ENCODE peak calls at places on chromosome 19, in four cellular contexts. One of them, this sample, is unnamed.

GRCh38 chr19:28137772-28138171 is 1075.2 kb downstream of the UQCRFS1 start:
- DNase-seq in HepG2: no peak
- DNase-seq in K562: no peak
- DNase-seq in GM12878: no peak
- DNase-seq in this sample: no peak

GRCh38 chr19:31975461-31975860 is 369.9 kb upstream of the ZNF507 start:
- DNase-seq in HepG2: no peak
- DNase-seq in GM12878: no peak
- DNase-seq in K562: no peak
- DNase-seq in this sample: no peak

GRCh38 chr19:32662186-32662585 is 12.8 kb downstream of the ANKRD27 start:
- DNase-seq in K562: no peak
- DNase-seq in GM12878: no peak
- DNase-seq in HepG2: no peak
- DNase-seq in this sample: no peak

GRCh38 chr19:48168689-48169088 is 1.5 kb downstream of the LIG1 start:
- DNase-seq in GM12878: no peak
- DNase-seq in HepG2: no peak
- DNase-seq in K562: no peak
- DNase-seq in this sample: no peak

GRCh38 chr19:55353803-55354697 is 469 bp downstream of the COX6B2 start:
- DNase-seq in K562: peak; percentile 82
- DNase-seq in HepG2: no peak
- DNase-seq in GM12878: no peak
- DNase-seq in this sample: peak; percentile 23

GRCh38 chr19:6730153-6730804 is 7.1 kb downstream of the GPR108 start:
- DNase-seq in HepG2: peak; percentile 96
- DNase-seq in GM12878: no peak
- DNase-seq in K562: peak; percentile 96
- DNase-seq in this sample: no peak

GRCh38 chr19:24086974-24087595 is at the start of gene ZNF254:
- DNase-seq in K562: peak; percentile 96
- DNase-seq in HepG2: no peak
- DNase-seq in GM12878: peak; percentile 87
- DNase-seq in this sample: no peak

GRCh38 chr19:38684078-38684861 is 36.8 kb downstream of the ACTN4 start:
- DNase-seq in GM12878: no peak
- DNase-seq in HepG2: no peak
- DNase-seq in K562: peak; percentile 66
- DNase-seq in this sample: peak; percentile 93

GRCh38 chr19:7515091-7515470 is 822 bp upstream of the ZNF358 start:
- DNase-seq in HepG2: no peak
- DNase-seq in GM12878: no peak
- DNase-seq in K562: no peak
- DNase-seq in this sample: no peak

GRCh38 chr19:8194528-8195275 is 14.5 kb upstream of the CERS4 start:
- DNase-seq in K562: peak; percentile 16
- DNase-seq in HepG2: no peak
- DNase-seq in GM12878: no peak
- DNase-seq in this sample: no peak

GRCh38 chr19:21593934-21594844 is 88.8 kb downstream of the ZNF429 start:
- DNase-seq in K562: peak; percentile 91
- DNase-seq in HepG2: no peak
- DNase-seq in GM12878: no peak
- DNase-seq in this sample: no peak

GRCh38 chr19:2949939-2950285 is 5.1 kb upstream of the ZNF77 start:
- DNase-seq in GM12878: no peak
- DNase-seq in K562: peak; percentile 98
- DNase-seq in HepG2: peak; percentile 62
- DNase-seq in this sample: no peak

GRCh38 chr19:35265126-35265995 is 3.4 kb upstream of the USF2 start:
- DNase-seq in GM12878: no peak
- DNase-seq in K562: no peak
- DNase-seq in HepG2: no peak
- DNase-seq in this sample: no peak

GRCh38 chr19:56142087-56142787 is 1.1 kb downstream of the ZNF444 start:
- DNase-seq in K562: no peak
- DNase-seq in GM12878: no peak
- DNase-seq in HepG2: peak; percentile 97
- DNase-seq in this sample: no peak

GRCh38 chr19:16040642-16041041 is 35.7 kb upstream of the TPM4 start:
- DNase-seq in HepG2: peak; percentile 49
- DNase-seq in K562: no peak
- DNase-seq in GM12878: no peak
- DNase-seq in this sample: no peak

GRCh38 chr19:4393947-4394590 is 6.3 kb downstream of the SH3GL1 start:
- DNase-seq in K562: no peak
- DNase-seq in GM12878: no peak
- DNase-seq in HepG2: no peak
- DNase-seq in this sample: no peak

GRCh38 chr19:10389863-10390262 is 9.5 kb upstream of the TYK2 start:
- DNase-seq in GM12878: no peak
- DNase-seq in K562: peak; percentile 45
- DNase-seq in HepG2: no peak
- DNase-seq in this sample: no peak

GRCh38 chr19:31378404-31378803 is 29.2 kb upstream of the TSHZ3 start:
- DNase-seq in GM12878: no peak
- DNase-seq in HepG2: peak; percentile 4
- DNase-seq in K562: peak; percentile 6
- DNase-seq in this sample: no peak

GRCh38 chr19:32453736-32454135 is 48.2 kb downstream of the DPY19L3 start:
- DNase-seq in HepG2: no peak
- DNase-seq in GM12878: no peak
- DNase-seq in K562: no peak
- DNase-seq in this sample: no peak

DNA sequence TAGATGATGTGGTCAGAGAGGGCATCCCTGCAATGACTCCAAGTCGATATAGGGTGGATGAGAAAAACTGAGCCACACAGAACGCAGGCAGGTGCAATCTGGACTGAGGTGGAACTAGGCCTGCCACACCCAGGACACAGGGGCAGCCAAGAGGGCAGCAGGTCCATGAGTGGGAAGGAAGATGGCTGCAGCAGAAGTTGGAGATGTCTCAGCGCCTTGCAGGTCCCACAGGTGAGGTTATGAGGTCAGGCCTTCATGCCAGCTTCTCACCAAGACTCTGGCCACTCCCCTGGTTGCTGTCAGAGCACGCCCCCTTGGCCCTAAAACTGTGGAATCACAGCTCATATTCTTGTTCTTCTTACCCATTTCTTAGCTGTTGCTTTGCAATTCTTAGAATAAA is 147.7 kb upstream of the VSTM2B start:
- DNase-seq in K562: no peak
- DNase-seq in HepG2: no peak
- DNase-seq in GM12878: no peak
- DNase-seq in this sample: no peak
- TF ChIP-seq ZBTB33 in K562: no peak
- TF ChIP-seq ZBTB33 in HepG2: no peak
- TF ChIP-seq ZBTB33 in GM12878: no peak
- TF ChIP-seq ZBTB33 in this sample: no peak

DNA sequence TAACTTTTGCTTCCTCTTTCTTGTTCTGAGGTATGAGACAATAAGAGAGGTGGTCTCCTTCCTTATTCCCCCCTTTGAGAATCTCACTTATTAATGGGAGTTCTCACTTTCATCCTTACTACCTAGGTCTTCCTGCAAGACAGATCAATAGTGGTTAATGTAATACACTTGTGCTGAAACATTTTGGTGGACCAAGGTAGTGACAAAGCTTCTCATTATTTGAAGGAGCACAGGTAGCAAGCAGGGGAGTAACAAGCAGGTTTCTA is 17.9 kb downstream of the ZNF700 start:
- DNase-seq in HepG2: no peak
- DNase-seq in K562: peak; percentile 28
- DNase-seq in GM12878: no peak
- DNase-seq in this sample: no peak
- TF ChIP-seq MAX in HepG2: no peak
- TF ChIP-seq MAX in K562: no peak
- TF ChIP-seq MAX in GM12878: no peak
- TF ChIP-seq MAX in this sample: no peak

GRCh38 chr19:1567848-1568227 is 287 bp downstream of the MEX3D start:
- DNase-seq in K562: peak; percentile 29
- DNase-seq in HepG2: no peak
- DNase-seq in GM12878: no peak
- DNase-seq in this sample: no peak
- TF ChIP-seq ZBTB33 in K562: no peak
- TF ChIP-seq ZBTB33 in HepG2: no peak
- TF ChIP-seq ZBTB33 in GM12878: no peak
- TF ChIP-seq ZBTB33 in this sample: no peak

GRCh38 chr19:1746401-1747284 is 6.7 kb upstream of the ONECUT3 start:
- DNase-seq in HepG2: no peak
- DNase-seq in K562: peak; percentile 54
- DNase-seq in GM12878: no peak
- DNase-seq in this sample: peak; percentile 48
- TF ChIP-seq MAX in HepG2: no peak
- TF ChIP-seq MAX in K562: no peak
- TF ChIP-seq MAX in GM12878: no peak
- TF ChIP-seq MAX in this sample: no peak

This sample was measured in HCT116.